ENCODE peak calls at places on chromosomes 5 and 9, in four cellular contexts. E is natural killer cell, F is ureter, L is germinal center. N is an unnamed sample.

GRCh38 chr5:1179383-1179715 is 22.0 kb upstream of the SLC6A19 start:
- DNase-seq in E (no peak), L (no peak), F (no peak), N (no peak)

GRCh38 chr9:126533911-126534300 is 79.8 kb upstream of the LMX1B start:
- DNase-seq in L (peak; percentile 49), E (no peak), F (no peak), N (peak; percentile 53)

GRCh38 chr9:29691758-29692407 is 2118.6 kb upstream of the C9orf72 start:
- DNase-seq in F (no peak), L (no peak), E (no peak), N (no peak)

GRCh38 chr5:10525124-10525495 is 38.8 kb upstream of the ANKRD33B start:
- DNase-seq in E (no peak), L (no peak), F (no peak), N (no peak)

GRCh38 chr9:136012651-136013050 is 51.5 kb upstream of the UBAC1 start:
- DNase-seq in L (no peak), F (no peak), E (no peak), N (peak; percentile 76)

GRCh38 chr9:133715295-133715865 is 22.8 kb downstream of the SARDH start:
- DNase-seq in E (no peak), L (no peak), F (no peak), N (peak; percentile 53)

GRCh38 chr5:35815089-35815936 is 41.4 kb upstream of the IL7R start:
- DNase-seq in L (no peak), F (no peak), E (no peak), N (no peak)

GRCh38 chr9:69824497-69825252 is 4.1 kb downstream of the CFAP95 start:
- DNase-seq in E (no peak), L (no peak), F (no peak), N (no peak)

GRCh38 chr9:2874001-2874750 is 30.3 kb upstream of the PUM3 start:
- DNase-seq in F (no peak), E (no peak), L (no peak), N (no peak)

GRCh38 chr5:38450627-38451371 is 105.6 kb downstream of the LIFR start:
- DNase-seq in F (no peak), E (no peak), L (no peak), N (no peak)

GRCh38 chr5:36301858-36302603 is at the start of gene RANBP3L:
- DNase-seq in L (no peak), F (no peak), E (no peak), N (no peak)

GRCh38 chr9:112831281-112831851 is 59.3 kb downstream of the SLC46A2 start:
- DNase-seq in L (no peak), E (no peak), F (peak; percentile 70), N (peak; percentile 80)

GRCh38 chr9:20945269-20945668 is 86.2 kb downstream of the HACD4 start:
- DNase-seq in F (no peak), L (no peak), E (no peak), N (no peak)

GRCh38 chr5:151315998-151316597 is 12.5 kb upstream of the SLC36A3 start:
- DNase-seq in L (peak; percentile 67), F (peak; percentile 78), E (peak; percentile 25), N (peak; percentile 78)

GRCh38 chr5:142807378-142807911 is 37.3 kb downstream of the ARHGAP26 start:
- DNase-seq in L (peak; percentile 56), E (no peak), F (no peak), N (no peak)

GRCh38 chr5:43679214-43679613 is 76.2 kb downstream of the NNT start:
- DNase-seq in E (no peak), F (no peak), L (no peak), N (no peak)

GRCh38 chr5:2199697-2200096 is 317.0 kb upstream of the IRX4 start:
- DNase-seq in E (no peak), L (no peak), F (peak; percentile 32), N (peak; percentile 11)

GRCh38 chr9:90245661-90246060 is 397.0 kb downstream of the DIRAS2 start:
- DNase-seq in L (no peak), E (no peak), F (no peak), N (no peak)

GRCh38 chr5:67165524-67166459 is 30.8 kb downstream of the CD180 start:
- DNase-seq in F (peak; percentile 91), E (peak; percentile 75), L (peak; percentile 75), N (peak; percentile 94)

GRCh38 chr9:89497181-89497963 is 541 bp downstream of the SEMA4D start:
- DNase-seq in F (no peak), E (peak; percentile 44), L (peak; percentile 53), N (no peak)

N was measured in aorta.